ENCODE peak calls at places on chromosomes 7 and 10, in seven cellular contexts. T is esophagus squamous epithelium, J is breast epithelium, B is natural killer cell, V is left lung, L is NB4, N is WTC11. Q is an unnamed sample.
A peak's percentile ranks its signal among the peaks of the same experiment; 100 is the strongest.

GRCh38 chr10:6033954-6034353 is 28.2 kb downstream of the IL2RA start:
- DNase-seq in N (no peak), J (no peak), V (no peak), T (no peak), L (peak; percentile 25), B (no peak), Q (no peak)

GRCh38 chr7:51314041-51314440 is 2.6 kb downstream of the COBL start:
- DNase-seq in L (no peak), T (no peak), N (no peak), J (no peak), V (no peak), B (no peak), Q (no peak)

GRCh38 chr10:83222300-83222699 is 917.0 kb upstream of the GHITM start:
- DNase-seq in J (no peak), B (no peak), N (no peak), T (no peak), L (no peak), V (no peak), Q (no peak)

GRCh38 chr10:97922378-97922758 is 72.7 kb downstream of the GOLGA7B start:
- DNase-seq in L (no peak), N (no peak), T (no peak), B (no peak), J (no peak), V (no peak), Q (no peak)

GRCh38 chr10:113689574-113689973 is 9.9 kb downstream of the CASP7 start:
- DNase-seq in J (no peak), V (no peak), L (no peak), B (no peak), T (no peak), N (no peak), Q (no peak)

GRCh38 chr10:93445097-93445960 is 36.8 kb downstream of the MYOF start:
- DNase-seq in N (peak; percentile 96), T (peak; percentile 43), J (peak; percentile 96), L (no peak), V (peak; percentile 93), B (no peak), Q (peak; percentile 66)

GRCh38 chr10:33335800-33336605 is 1.5 kb upstream of the NRP1 start:
- DNase-seq in N (peak; percentile 36), L (peak; percentile 1), V (peak; percentile 84), J (peak; percentile 54), B (no peak), T (no peak), Q (peak; percentile 22)

GRCh38 chr10:22030421-22030820 is 26.9 kb upstream of the DNAJC1 start:
- DNase-seq in V (no peak), B (no peak), T (no peak), L (no peak), N (no peak), J (no peak), Q (no peak)

GRCh38 chr10:116836902-116837513 is 12.3 kb upstream of the ENO4 start:
- DNase-seq in T (no peak), B (no peak), J (no peak), N (no peak), V (no peak), L (no peak), Q (no peak)

GRCh38 chr10:30002438-30003266 is 56.7 kb downstream of the JCAD start:
- DNase-seq in T (peak; percentile 2), N (peak; percentile 91), J (peak; percentile 68), L (peak; percentile 75), V (peak; percentile 88), B (peak; percentile 43), Q (peak; percentile 78)

GRCh38 chr7:94333810-94334209 is 60.9 kb upstream of the COL1A2 start:
- DNase-seq in V (no peak), B (no peak), L (no peak), J (no peak), T (no peak), N (no peak), Q (no peak)

GRCh38 chr7:5692112-5692844 is 89.2 kb downstream of the RNF216 start:
- DNase-seq in T (no peak), V (no peak), L (peak; percentile 55), J (peak; percentile 58), N (no peak), B (no peak), Q (no peak)

GRCh38 chr10:61673360-61673759 is 10.6 kb downstream of the CABCOCO1 start:
- DNase-seq in L (no peak), B (no peak), N (no peak), J (no peak), V (no peak), T (no peak), Q (no peak)

GRCh38 chr7:99579956-99580777 is 17.9 kb upstream of the TMEM225B start:
- DNase-seq in B (peak; percentile 38), N (peak; percentile 81), L (peak; percentile 43), V (peak; percentile 80), T (no peak), J (no peak), Q (peak; percentile 79)

GRCh38 chr10:4533626-4534025 is 292.4 kb upstream of the AKR1E2 start:
- DNase-seq in V (no peak), T (no peak), L (no peak), J (no peak), B (no peak), N (no peak), Q (no peak)

GRCh38 chr7:4819450-4820404 is 42.1 kb downstream of the PAPOLB start:
- DNase-seq in T (no peak), N (no peak), V (peak; percentile 71), L (no peak), B (no peak), J (no peak), Q (no peak)

GRCh38 chr10:46282460-46283216 is 4.2 kb upstream of the ANTXRL start:
- DNase-seq in N (peak; percentile 59), B (no peak), L (peak; percentile 77), T (no peak), V (peak; percentile 95), J (peak; percentile 62), Q (peak; percentile 24)

GRCh38 chr7:144670251-144670650 is 165.6 kb downstream of the TPK1 start:
- DNase-seq in V (no peak), L (peak; percentile 29), B (no peak), T (no peak), N (no peak), J (no peak), Q (no peak)
- TF ChIP-seq CTCF in V (no peak), L (peak; percentile 5), B (peak; percentile 29), T (no peak), N (no peak), J (peak; percentile 10), Q (no peak)

GRCh38 chr10:95741807-95742528 is 14.0 kb upstream of the ENTPD1 start:
- DNase-seq in B (no peak), T (no peak), V (no peak), N (no peak), L (no peak), J (no peak), Q (no peak)
- TF ChIP-seq CTCF in B (no peak), T (no peak), V (no peak), N (no peak), L (no peak), J (no peak), Q (no peak)

DNA sequence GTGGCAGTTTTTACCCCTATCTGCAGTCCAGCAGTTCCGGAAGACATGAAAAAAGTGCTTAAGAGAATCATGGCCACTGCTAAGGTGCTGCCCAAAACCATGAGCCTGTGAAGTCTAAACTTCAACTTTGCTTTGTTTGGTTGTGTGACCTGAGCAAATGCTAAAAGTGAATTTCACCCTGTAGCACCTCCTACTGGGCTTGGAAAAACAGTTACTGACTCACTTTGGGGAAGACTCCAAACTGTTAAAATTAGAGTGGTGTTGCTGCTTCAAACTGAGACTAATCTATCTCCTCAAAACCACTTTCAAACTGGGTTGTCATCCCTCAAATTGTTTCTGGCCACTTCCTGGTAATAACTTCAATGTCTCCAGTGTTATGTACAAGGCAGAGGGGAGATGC is 21.3 kb downstream of the MKX start:
- DNase-seq in L (peak; percentile 8), T (no peak), J (no peak), B (no peak), V (no peak), N (no peak), Q (no peak)
- TF ChIP-seq CTCF in L (no peak), T (no peak), J (no peak), B (no peak), V (no peak), N (no peak), Q (peak; percentile 48)

DNA sequence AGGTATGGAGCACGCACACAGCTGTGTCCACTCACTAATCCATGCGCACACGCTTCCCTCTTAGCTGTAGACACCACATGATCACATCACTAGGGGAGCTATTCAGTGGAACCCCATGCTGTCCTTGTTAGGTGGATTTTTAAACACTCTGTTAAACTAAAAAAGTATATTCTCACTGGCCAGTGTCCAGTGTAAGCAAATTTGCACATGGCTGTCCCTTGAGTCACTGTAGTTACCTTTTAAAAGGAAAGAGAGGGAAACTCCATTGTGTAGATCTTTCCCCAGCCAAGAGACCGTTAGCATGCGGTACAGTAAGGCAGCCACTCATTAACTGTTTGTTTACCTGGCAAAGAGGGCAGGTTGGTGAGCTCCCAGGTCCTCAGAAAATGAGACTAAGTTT is 81.6 kb upstream of the INSYN2A start:
- DNase-seq in B (no peak), N (no peak), T (no peak), J (no peak), V (no peak), L (no peak), Q (no peak)
- TF ChIP-seq CTCF in B (no peak), N (no peak), T (no peak), J (no peak), V (no peak), L (no peak), Q (no peak)

DNA sequence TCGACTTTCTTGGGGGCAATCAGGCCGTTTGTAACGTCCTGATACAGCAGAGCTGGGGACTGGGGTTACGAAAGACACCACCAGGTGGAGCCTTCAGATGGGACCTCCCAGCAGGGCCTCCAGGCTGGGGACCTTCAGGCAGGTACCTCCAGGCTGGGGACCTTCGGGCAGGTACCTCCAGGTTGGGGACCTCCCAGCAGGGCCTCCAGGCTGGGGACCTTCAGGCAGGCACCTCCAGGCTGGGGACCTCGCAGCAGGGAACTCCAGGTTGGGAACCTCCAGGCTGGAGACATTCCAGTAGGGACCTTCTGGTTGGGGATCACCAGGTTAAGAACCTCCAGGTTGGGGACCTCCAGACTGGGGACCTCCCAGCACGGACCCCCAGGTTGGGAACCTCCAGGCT is 23.5 kb upstream of the GPR146 start:
- DNase-seq in V (peak; percentile 32), N (no peak), L (no peak), T (no peak), B (no peak), J (no peak), Q (no peak)
- TF ChIP-seq CTCF in V (no peak), N (no peak), L (peak; percentile 17), T (peak; percentile 7), B (no peak), J (no peak), Q (peak; percentile 20)

GRCh38 chr7:3019801-3020200 is 23.9 kb downstream of the CARD11 start:
- DNase-seq in V (no peak), L (no peak), T (no peak), J (no peak), B (no peak), N (no peak), Q (no peak)
- TF ChIP-seq CTCF in V (no peak), L (no peak), T (no peak), J (no peak), B (no peak), N (no peak), Q (no peak)

GRCh38 chr7:20197837-20198236 is 19.3 kb downstream of the MACC1 start:
- DNase-seq in T (no peak), J (no peak), N (peak; percentile 41), V (no peak), L (peak; percentile 29), B (no peak), Q (no peak)
- TF ChIP-seq CTCF in T (peak; percentile 23), J (no peak), N (peak; percentile 60), V (peak; percentile 16), L (peak; percentile 51), B (no peak), Q (peak; percentile 48)